ENCODE peak calls at places on chromosomes 1 and 21, in seven cellular contexts. Q, M, C, D, G, L and A are unnamed samples. For H3K4me1 and H3K79me1, the result is how much of the 10 kb centered on the place peaks cover.

GRCh38 chr1:113073457-113073950 is 506 bp downstream of the LRIG2 start:
- DNase-seq in G (peak), L (no peak), D (peak), M (peak), Q (peak), C (no peak), A (peak)

GRCh38 chr1:234608720-234609527 is 1.1 kb downstream of the IRF2BP2 start:
- DNase-seq in L (peak), C (peak), Q (no peak), D (no peak), M (peak), G (no peak), A (peak)

GRCh38 chr1:8847990-8848389 is 30.5 kb downstream of the ENO1 start:
- DNase-seq in M (no peak), D (no peak), C (no peak), L (no peak), G (no peak), Q (no peak), A (no peak)

GRCh38 chr1:209398330-209398991 is 185.1 kb upstream of the CAMK1G start:
- DNase-seq in D (peak), M (peak), C (no peak), L (peak), Q (peak), G (no peak), A (peak)

GRCh38 chr1:78871249-78871648 is 135.3 kb downstream of the ADGRL4 start:
- DNase-seq in M (no peak), L (no peak), D (no peak), Q (no peak), C (no peak), G (no peak), A (no peak)

GRCh38 chr21:42815217-42815616 is 64.1 kb downstream of the WDR4 start:
- DNase-seq in Q (no peak), M (no peak), D (no peak), L (no peak), C (no peak), G (no peak), A (peak)

GRCh38 chr1:8166436-8166835 is 140.3 kb upstream of the ERRFI1 start:
- DNase-seq in C (no peak), D (no peak), L (no peak), G (no peak), M (no peak), Q (no peak), A (no peak)

GRCh38 chr1:13507075-13507474 is 6.7 kb downstream of the LRRC38 start:
- DNase-seq in D (no peak), L (no peak), Q (no peak), C (no peak), M (no peak), G (no peak), A (no peak)

GRCh38 chr21:27021046-27021445 is 54.2 kb upstream of the ADAMTS5 start:
- DNase-seq in G (no peak), D (no peak), C (no peak), M (no peak), Q (no peak), L (no peak), A (no peak)

GRCh38 chr1:6635910-6636760 is 11.5 kb downstream of the THAP3 start:
- DNase-seq in M (peak), Q (peak), D (no peak), G (no peak), C (no peak), L (no peak), A (no peak)

GRCh38 chr1:89466307-89466925 is 58.2 kb upstream of the LRRC8B start:
- DNase-seq in Q (no peak), M (no peak), C (no peak), G (no peak), L (no peak), D (no peak), A (no peak)

GRCh38 chr21:25722631-25723030 is 12.1 kb downstream of the ATP5PF start:
- DNase-seq in G (no peak), C (no peak), D (no peak), Q (no peak), L (no peak), M (no peak), A (no peak)

GRCh38 chr1:19476440-19477190 is 8.7 kb downstream of the CAPZB start:
- DNase-seq in G (no peak), Q (peak), M (peak), L (no peak), C (no peak), D (no peak), A (no peak)

GRCh38 chr1:217525773-217526490 is 105.0 kb downstream of the GPATCH2 start:
- DNase-seq in G (no peak), L (no peak), Q (peak), C (no peak), D (no peak), M (no peak), A (no peak)

GRCh38 chr21:29904359-29905282 is 35.2 kb downstream of the GRIK1 start:
- DNase-seq in Q (no peak), M (no peak), C (no peak), D (peak), G (no peak), L (no peak), A (peak)

GRCh38 chr1:174794861-174795260 is 204.9 kb upstream of the CACYBP start:
- DNase-seq in D (no peak), G (no peak), Q (no peak), L (no peak), C (no peak), M (no peak), A (no peak)

GRCh38 chr1:229408458-229409037 is 25.3 kb downstream of the ACTA1 start:
- DNase-seq in D (peak), L (peak), G (no peak), Q (peak), M (peak), C (no peak), A (peak)

GRCh38 chr1:36153476-36153875 is 2.5 kb upstream of the MAP7D1 start:
- DNase-seq in G (no peak), Q (no peak), M (no peak), C (no peak), L (no peak), D (no peak), A (no peak)

GRCh38 chr1:67674260-67675011 is 10.6 kb upstream of the GADD45A start:
- DNase-seq in G (no peak), Q (peak), C (no peak), D (no peak), M (no peak), L (no peak), A (no peak)

GRCh38 chr1:181778630-181779285 is 282.8 kb downstream of the ZNF648 start:
- DNase-seq in C (no peak), G (no peak), Q (no peak), D (no peak), M (no peak), L (no peak), A (no peak)

GRCh38 chr1:78104322-78104721 is 58.6 kb downstream of the GIPC2 start:
- DNase-seq in C (no peak), Q (peak), L (no peak), D (no peak), M (no peak), G (no peak), A (no peak)

GRCh38 chr1:24391882-24392603 is 21.5 kb downstream of the STPG1 start:
- DNase-seq in M (peak), Q (peak), G (peak), L (no peak), C (peak), D (peak), A (peak)

GRCh38 chr1:94514095-94514727 is 27.3 kb downstream of the F3 start:
- DNase-seq in G (no peak), D (peak), C (peak), Q (peak), L (no peak), M (peak), A (peak)

GRCh38 chr21:38756746-38757145 is 49.0 kb upstream of the ETS2 start:
- DNase-seq in Q (peak), D (no peak), M (peak), C (no peak), G (no peak), L (peak), A (no peak)

GRCh38 chr1:178684542-178685000 is 40.5 kb upstream of the RALGPS2 start:
- DNase-seq in G (no peak), D (no peak), C (no peak), Q (peak), L (peak), M (peak), A (no peak)

GRCh38 chr1:199204231-199204630 is 565.4 kb downstream of the PTPRC start:
- DNase-seq in C (no peak), Q (no peak), L (no peak), G (no peak), D (no peak), M (no peak), A (no peak)

GRCh38 chr1:227728059-227728891 is 6.8 kb downstream of the JMJD4 start:
- DNase-seq in L (peak), C (peak), G (peak), D (peak), M (peak), Q (peak), A (peak)

GRCh38 chr1:108569097-108569728 is 9.3 kb downstream of the EEIG2 start:
- DNase-seq in G (no peak), C (no peak), Q (peak), D (no peak), L (peak), M (no peak), A (peak)

GRCh38 chr1:198669023-198669698 is 30.3 kb downstream of the PTPRC start:
- DNase-seq in Q (peak), C (no peak), D (no peak), L (peak), M (peak), G (no peak), A (peak)

GRCh38 chr1:38789498-38790169 is 69.9 kb downstream of the RRAGC start:
- DNase-seq in D (no peak), G (no peak), M (no peak), L (no peak), C (no peak), Q (no peak), A (peak)

GRCh38 chr21:23968008-23968407 is 1639.3 kb downstream of the MRPL39 start:
- DNase-seq in L (no peak), C (no peak), Q (no peak), M (no peak), G (no peak), D (no peak), A (no peak)

GRCh38 chr1:69494171-69494570 is 73.6 kb upstream of the LRRC7 start:
- DNase-seq in G (no peak), Q (no peak), D (no peak), C (no peak), L (no peak), M (peak), A (no peak)

GRCh38 chr21:16372546-16372945 is 642.8 kb downstream of the USP25 start:
- DNase-seq in L (no peak), Q (no peak), G (no peak), D (no peak), C (no peak), M (no peak), A (no peak)

GRCh38 chr1:23380719-23381118 is 11.1 kb upstream of the ZNF436 start:
- DNase-seq in G (no peak), D (no peak), C (no peak), Q (no peak), M (no peak), L (no peak), A (no peak)

GRCh38 chr1:173392895-173393654 is 84.1 kb upstream of the PRDX6 start:
- DNase-seq in D (no peak), Q (peak), G (no peak), L (peak), C (no peak), M (peak), A (peak)

GRCh38 chr1:22055463-22055862 is 3.0 kb downstream of the CDC42 start:
- DNase-seq in C (no peak), Q (no peak), L (peak), D (no peak), M (no peak), G (no peak), A (peak)
- H3K4me1 ChIP-seq in C (under half), Q (under half), L (under half), D (under half), M (under half), G (under half), A (under half)

GRCh38 chr1:43365678-43366077 is 2.1 kb downstream of the ELOVL1 start:
- DNase-seq in C (no peak), D (no peak), M (no peak), L (no peak), Q (no peak), G (no peak), A (no peak)
- H3K79me1 ChIP-seq in C (under half), D (under half), M (under half), L (under half), Q (under half), G (under half), A (under half)

GRCh38 chr1:183872406-183872805 is 67.5 kb downstream of the RGL1 start:
- DNase-seq in M (peak), D (no peak), C (no peak), L (no peak), Q (peak), G (no peak), A (no peak)
- H3K4me1 ChIP-seq in M (under half), D (under half), C (under half), L (under half), Q (under half), G (under half), A (under half)

GRCh38 chr1:192703283-192704206 is 67.6 kb downstream of the RGS13 start:
- DNase-seq in M (no peak), C (no peak), G (no peak), D (no peak), L (no peak), Q (no peak), A (no peak)
- H3K79me1 ChIP-seq in M (under half), C (under half), G (under half), D (under half), L (under half), Q (under half), A (under half)

GRCh38 chr1:48500541-48501440 is 28.8 kb upstream of the SPATA6 start:
- DNase-seq in Q (no peak), D (peak), G (no peak), C (no peak), M (no peak), L (no peak), A (peak)
- H3K4me1 ChIP-seq in Q (under half), D (under half), G (under half), C (under half), M (under half), L (under half), A (under half)

DNA sequence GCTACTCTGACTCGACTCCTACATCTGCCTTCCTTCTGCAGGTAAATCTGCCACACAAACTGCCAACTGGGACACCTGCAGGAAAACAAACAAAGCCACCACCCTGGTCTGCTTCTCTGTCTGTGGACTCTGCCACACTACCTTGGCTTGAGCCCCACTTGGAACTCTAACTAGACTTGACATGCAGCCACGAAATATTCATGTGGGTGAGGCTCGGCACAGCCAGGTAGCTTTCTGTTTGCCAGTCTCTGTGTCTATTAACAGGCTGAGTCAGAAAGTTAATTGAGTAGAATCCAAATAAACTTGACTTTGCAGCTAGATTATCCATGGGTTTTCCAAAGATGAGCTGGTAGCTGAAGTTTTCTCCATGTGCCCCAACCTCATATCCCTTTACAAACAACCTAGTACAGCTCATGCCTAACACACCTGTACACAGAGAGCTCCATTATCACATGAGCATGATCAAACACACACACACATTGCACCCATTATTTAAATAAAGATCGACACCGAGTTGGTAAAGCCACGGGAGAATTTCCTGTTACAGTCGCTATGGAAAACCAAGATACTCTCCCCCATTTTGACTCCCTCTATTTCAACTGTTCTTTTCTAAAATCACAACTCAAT is 811 bp downstream of the C1orf116 start:
- DNase-seq in G (no peak), D (no peak), Q (no peak), L (no peak), M (no peak), C (no peak), A (no peak)
- H3K79me1 ChIP-seq in G (under half), D (under half), Q (under half), L (under half), M (under half), C (under half), A (under half)

GRCh38 chr1:21586926-21587601 is 77.8 kb downstream of the ALPL start:
- DNase-seq in M (peak), G (no peak), Q (peak), L (peak), C (no peak), D (peak), A (peak)
- H3K4me1 ChIP-seq in M (under half), G (under half), Q (under half), L (under half), C (under half), D (under half), A (under half)

DNA sequence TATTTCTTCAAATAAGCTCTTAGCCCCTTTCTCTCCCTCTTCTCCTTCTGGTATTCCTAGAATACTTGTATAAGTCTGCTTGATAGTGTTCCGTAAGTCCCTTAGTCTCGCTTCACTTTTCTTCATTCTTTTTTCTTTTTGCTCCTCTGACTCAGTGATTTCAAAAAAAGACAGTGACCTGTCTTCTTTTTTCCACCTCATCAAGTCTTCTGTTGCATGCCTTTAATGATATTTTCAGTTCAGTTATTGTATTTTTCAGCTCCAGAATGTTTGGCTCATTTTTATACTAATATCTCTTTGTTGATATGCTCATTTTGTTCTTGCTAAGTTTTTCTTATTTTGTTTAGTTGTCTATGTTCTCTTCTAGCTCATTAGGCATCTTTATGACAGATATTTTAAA is 97.7 kb downstream of the POFUT2 start:
- DNase-seq in G (no peak), D (no peak), M (no peak), L (no peak), Q (no peak), C (no peak), A (no peak)
- H3K79me1 ChIP-seq in G (under half), D (under half), M (under half), L (under half), Q (under half), C (under half), A (under half)

GRCh38 chr1:109623601-109624161 is 4.0 kb downstream of the AMPD2 start:
- DNase-seq in C (no peak), L (no peak), Q (no peak), D (peak), M (no peak), G (no peak), A (no peak)

GRCh38 chr1:109622103-109622892 is 2.7 kb downstream of the AMPD2 start:
- DNase-seq in C (no peak), Q (no peak), D (no peak), L (no peak), G (no peak), M (no peak), A (no peak)

GRCh38 chr1:109621402-109622101 is 1.9 kb downstream of the AMPD2 start:
- DNase-seq in D (no peak), G (no peak), C (no peak), M (no peak), L (no peak), Q (no peak), A (no peak)

GRCh38 chr1:109624215-109625010 is 4.8 kb downstream of the AMPD2 start:
- DNase-seq in M (no peak), D (peak), G (no peak), L (no peak), Q (no peak), C (no peak), A (no peak)

GRCh38 chr1:109622895-109623294 is 3.3 kb downstream of the AMPD2 start:
- DNase-seq in D (no peak), C (no peak), Q (no peak), M (no peak), G (no peak), L (no peak), A (no peak)
- H3K4me1 ChIP-seq in D (under half), C (under half), Q (under half), M (half or more), G (under half), L (under half), A (under half)

GRCh38 chr1:236821111-236821625 is 26.1 kb downstream of the MTR start:
- DNase-seq in D (no peak), C (no peak), L (no peak), G (no peak), M (no peak), Q (no peak), A (no peak)
- H3K79me1 ChIP-seq in D (under half), C (under half), L (under half), G (under half), M (under half), Q (under half), A (under half)